ENCODE peak calls at places on chromosomes 6 and 20, in four cellular contexts. L, F, O and C are unnamed samples.

GRCh38 chr6:72966628-72967280 is 258.5 kb downstream of the KHDC1L start:
- DNase-seq in L (no peak), F (no peak), O (no peak), C (no peak)

GRCh38 chr6:151757506-151757955 is 50.0 kb upstream of the ESR1 start:
- DNase-seq in L (peak; percentile 29), F (peak; percentile 69), O (no peak), C (no peak)

GRCh38 chr20:2751868-2752630 is 48.4 kb downstream of the CPXM1 start:
- DNase-seq in L (no peak), F (no peak), O (peak; percentile 81), C (no peak)

GRCh38 chr20:31566658-31567379 is 38.3 kb upstream of the ID1 start:
- DNase-seq in L (no peak), F (no peak), O (no peak), C (no peak)

GRCh38 chr6:43263314-43264178 is 20.3 kb downstream of the TTBK1 start:
- DNase-seq in L (peak; percentile 78), F (peak; percentile 46), O (peak; percentile 80), C (peak; percentile 90)

GRCh38 chr6:105072799-105073199 is 107.0 kb downstream of the POPDC3 start:
- DNase-seq in L (peak; percentile 59), F (no peak), O (no peak), C (no peak)

GRCh38 chr6:134240664-134241431 is 77.1 kb downstream of the SGK1 start:
- DNase-seq in L (no peak), F (no peak), O (no peak), C (no peak)

GRCh38 chr6:131807644-131808459 is at the start of gene ENPP1:
- DNase-seq in L (peak; percentile 71), F (no peak), O (peak; percentile 78), C (peak; percentile 83)

GRCh38 chr6:117352466-117353081 is 73.2 kb downstream of the ROS1 start:
- DNase-seq in L (peak; percentile 29), F (no peak), O (no peak), C (peak; percentile 25)

GRCh38 chr20:37693629-37694626 is at the start of gene CTNNBL1:
- DNase-seq in L (peak; percentile 98), F (peak; percentile 89), O (peak; percentile 97), C (peak; percentile 94)

GRCh38 chr20:37994512-37994911 is 38.7 kb downstream of the TTI1 start:
- DNase-seq in L (peak; percentile 43), F (no peak), O (no peak), C (no peak)

GRCh38 chr20:5657190-5657872 is 92.9 kb upstream of the SHLD1 start:
- DNase-seq in L (peak; percentile 70), F (no peak), O (no peak), C (no peak)

DNA sequence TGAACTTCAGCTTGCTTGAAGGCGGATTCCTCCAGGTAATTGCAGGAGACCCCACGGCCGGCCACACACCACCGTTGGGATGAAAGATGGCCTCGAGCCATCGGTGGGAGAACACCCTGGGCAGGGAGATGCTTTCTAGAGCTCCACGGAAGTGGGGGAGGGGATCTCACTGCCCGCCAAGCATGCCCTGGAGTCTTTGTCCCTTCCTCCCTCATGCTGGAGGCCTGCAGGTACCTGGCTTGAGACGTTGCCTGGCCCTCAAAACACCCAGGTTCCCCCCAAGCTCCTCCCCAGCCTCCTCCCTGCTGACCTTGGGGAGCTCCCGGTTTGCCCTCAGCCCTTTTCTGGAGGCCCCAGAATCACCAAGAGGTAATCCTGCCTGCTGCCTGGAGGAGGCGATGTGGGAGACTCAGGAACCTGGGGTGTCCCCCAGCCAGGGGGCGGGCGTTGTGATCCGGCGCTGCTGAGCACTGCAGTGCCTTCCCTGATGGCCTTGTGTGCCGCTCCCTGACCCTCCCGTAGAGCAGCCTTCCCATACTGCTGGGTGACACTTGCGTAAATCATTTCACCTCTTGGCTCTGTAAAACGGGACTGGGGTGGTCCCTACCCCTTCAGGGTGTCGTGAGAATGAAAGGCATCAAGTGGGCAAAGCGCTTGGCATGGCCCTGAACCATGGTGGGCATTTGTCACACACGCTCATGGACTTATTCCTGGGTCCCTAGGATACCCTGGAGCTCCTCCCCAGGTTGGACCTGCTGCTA is 91.4 kb downstream of the CEBPB start:
- DNase-seq in L (peak; percentile 71), F (no peak), O (peak; percentile 80), C (peak; percentile 36)
- TF ChIP-seq FOXK2 in L (no peak), F (no peak), O (no peak), C (no peak)

GRCh38 chr6:146905313-146905712 is 298.9 kb upstream of the STXBP5 start:
- DNase-seq in L (peak; percentile 15), F (no peak), O (no peak), C (no peak)
- TF ChIP-seq SP1 in L (no peak), F (no peak), O (no peak), C (no peak)

GRCh38 chr6:78089551-78089950 is 436.7 kb downstream of the MEI4 start:
- DNase-seq in L (no peak), F (no peak), O (no peak), C (no peak)
- TF ChIP-seq FOXK2 in L (no peak), F (no peak), O (no peak), C (no peak)

GRCh38 chr6:157145656-157146285 is 177.5 kb downstream of the TMEM242 start:
- DNase-seq in L (no peak), F (no peak), O (no peak), C (no peak)

GRCh38 chr6:157144861-157145260 is 178.5 kb downstream of the TMEM242 start:
- DNase-seq in L (no peak), F (no peak), O (no peak), C (no peak)

GRCh38 chr6:157143171-157143884 is 180.0 kb downstream of the TMEM242 start:
- DNase-seq in L (no peak), F (no peak), O (no peak), C (no peak)

GRCh38 chr6:157148391-157149323 is 174.7 kb downstream of the TMEM242 start:
- DNase-seq in L (no peak), F (no peak), O (no peak), C (no peak)

GRCh38 chr6:157143885-157144795 is 179.2 kb downstream of the TMEM242 start:
- DNase-seq in L (no peak), F (no peak), O (no peak), C (no peak)
- TF ChIP-seq SP1 in L (no peak), F (no peak), O (no peak), C (no peak)

GRCh38 chr20:4216142-4216735 is 200.9 kb upstream of the RNF24 start:
- DNase-seq in L (no peak), F (no peak), O (no peak), C (no peak)
- TF ChIP-seq FOXK2 in L (no peak), F (no peak), O (no peak), C (no peak)